ENCODE peak calls at places on chromosomes 6 and 20, in five cellular contexts. One of them, this sample, is unnamed.

GRCh38 chr20:45441746-45442145 is 25.8 kb downstream of the PIGT start:
- DNase-seq in esophagus squamous epithelium: no peak
- DNase-seq in heart left ventricle: no peak
- DNase-seq in right atrium auricular region: no peak
- DNase-seq in OCI-LY7: no peak
- DNase-seq in this sample: no peak

GRCh38 chr6:152160346-152160745 is 352.9 kb downstream of the ESR1 start:
- DNase-seq in OCI-LY7: no peak
- DNase-seq in right atrium auricular region: no peak
- DNase-seq in esophagus squamous epithelium: no peak
- DNase-seq in heart left ventricle: no peak
- DNase-seq in this sample: no peak

GRCh38 chr6:147156218-147156617 is 48.0 kb upstream of the STXBP5 start:
- DNase-seq in OCI-LY7: no peak
- DNase-seq in heart left ventricle: no peak
- DNase-seq in esophagus squamous epithelium: no peak
- DNase-seq in right atrium auricular region: no peak
- DNase-seq in this sample: no peak

GRCh38 chr20:4435671-4436070 is 286.0 kb upstream of the PRND start:
- DNase-seq in esophagus squamous epithelium: no peak
- DNase-seq in right atrium auricular region: no peak
- DNase-seq in heart left ventricle: no peak
- DNase-seq in OCI-LY7: no peak
- DNase-seq in this sample: no peak

GRCh38 chr20:23048283-23049200 is 930 bp downstream of the THBD start:
- DNase-seq in esophagus squamous epithelium: no peak
- DNase-seq in right atrium auricular region: peak
- DNase-seq in heart left ventricle: peak
- DNase-seq in OCI-LY7: no peak
- DNase-seq in this sample: peak

GRCh38 chr6:142276256-142276655 is 25.6 kb upstream of the ADGRG6 start:
- DNase-seq in right atrium auricular region: no peak
- DNase-seq in heart left ventricle: no peak
- DNase-seq in esophagus squamous epithelium: no peak
- DNase-seq in OCI-LY7: no peak
- DNase-seq in this sample: no peak

GRCh38 chr6:133991096-133991593 is 38.1 kb downstream of the TBPL1 start:
- DNase-seq in OCI-LY7: no peak
- DNase-seq in right atrium auricular region: no peak
- DNase-seq in heart left ventricle: no peak
- DNase-seq in esophagus squamous epithelium: no peak
- DNase-seq in this sample: peak

GRCh38 chr6:107712523-107713213 is 111.4 kb downstream of the SCML4 start:
- DNase-seq in right atrium auricular region: no peak
- DNase-seq in heart left ventricle: no peak
- DNase-seq in esophagus squamous epithelium: no peak
- DNase-seq in OCI-LY7: peak
- DNase-seq in this sample: peak

GRCh38 chr20:61682114-61682997 is 383.3 kb downstream of the TAF4 start:
- DNase-seq in heart left ventricle: no peak
- DNase-seq in esophagus squamous epithelium: no peak
- DNase-seq in OCI-LY7: no peak
- DNase-seq in right atrium auricular region: no peak
- DNase-seq in this sample: no peak

GRCh38 chr20:49424536-49424935 is 57.9 kb downstream of the KCNB1 start:
- DNase-seq in heart left ventricle: peak
- DNase-seq in esophagus squamous epithelium: no peak
- DNase-seq in right atrium auricular region: no peak
- DNase-seq in OCI-LY7: no peak
- DNase-seq in this sample: no peak

GRCh38 chr20:10667077-10667401 is 6.8 kb downstream of the JAG1 start:
- DNase-seq in OCI-LY7: no peak
- DNase-seq in esophagus squamous epithelium: no peak
- DNase-seq in right atrium auricular region: peak
- DNase-seq in heart left ventricle: peak
- DNase-seq in this sample: peak

GRCh38 chr6:116025405-116025804 is 35.3 kb downstream of the FRK start:
- DNase-seq in esophagus squamous epithelium: no peak
- DNase-seq in right atrium auricular region: no peak
- DNase-seq in heart left ventricle: no peak
- DNase-seq in OCI-LY7: no peak
- DNase-seq in this sample: no peak

GRCh38 chr6:2196079-2196679 is 49.2 kb downstream of the GMDS start:
- DNase-seq in OCI-LY7: peak
- DNase-seq in esophagus squamous epithelium: no peak
- DNase-seq in heart left ventricle: no peak
- DNase-seq in right atrium auricular region: no peak
- DNase-seq in this sample: peak

GRCh38 chr6:515267-515666 is 123.7 kb downstream of the IRF4 start:
- DNase-seq in heart left ventricle: no peak
- DNase-seq in right atrium auricular region: no peak
- DNase-seq in esophagus squamous epithelium: no peak
- DNase-seq in OCI-LY7: no peak
- DNase-seq in this sample: no peak

GRCh38 chr6:111995409-111995808 is 58.5 kb upstream of the CCN6 start:
- DNase-seq in heart left ventricle: no peak
- DNase-seq in OCI-LY7: no peak
- DNase-seq in esophagus squamous epithelium: no peak
- DNase-seq in right atrium auricular region: no peak
- DNase-seq in this sample: no peak

GRCh38 chr20:53677447-53678314 is 84.0 kb upstream of the ZNF217 start:
- DNase-seq in right atrium auricular region: no peak
- DNase-seq in heart left ventricle: peak
- DNase-seq in esophagus squamous epithelium: no peak
- DNase-seq in OCI-LY7: no peak
- DNase-seq in this sample: peak

DNA sequence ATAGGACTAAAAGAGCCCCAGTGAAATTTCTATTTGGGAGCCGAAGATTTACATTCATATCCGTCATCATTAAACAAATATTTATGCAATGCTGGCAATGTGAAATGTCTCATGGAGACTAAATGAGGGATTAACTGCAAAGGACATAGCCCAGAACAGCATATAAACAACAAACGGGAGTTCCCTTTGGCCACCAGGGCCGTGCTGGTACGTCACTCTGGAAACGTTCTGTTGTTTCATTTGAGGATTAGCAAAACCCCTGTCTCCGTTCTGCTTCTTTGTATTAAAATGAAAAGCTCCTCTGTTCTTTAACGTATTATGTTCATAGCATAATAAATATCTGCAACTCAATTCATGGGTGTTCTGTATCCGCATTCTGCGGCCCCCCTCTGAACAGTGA is 90.3 kb upstream of the TNFAIP3 start:
- DNase-seq in OCI-LY7: no peak
- DNase-seq in right atrium auricular region: no peak
- DNase-seq in esophagus squamous epithelium: no peak
- DNase-seq in heart left ventricle: no peak
- DNase-seq in this sample: peak
- H3K4me3 ChIP-seq in OCI-LY7: no peak
- H3K4me3 ChIP-seq in right atrium auricular region: no peak
- H3K4me3 ChIP-seq in esophagus squamous epithelium: no peak
- H3K4me3 ChIP-seq in heart left ventricle: no peak
- H3K4me3 ChIP-seq in this sample: no peak

GRCh38 chr6:159540883-159541282 is 152.2 kb downstream of the SOD2 start:
- DNase-seq in right atrium auricular region: no peak
- DNase-seq in OCI-LY7: no peak
- DNase-seq in heart left ventricle: no peak
- DNase-seq in esophagus squamous epithelium: no peak
- DNase-seq in this sample: no peak

GRCh38 chr6:159535629-159536028 is 157.4 kb downstream of the SOD2 start:
- DNase-seq in right atrium auricular region: no peak
- DNase-seq in OCI-LY7: no peak
- DNase-seq in heart left ventricle: no peak
- DNase-seq in esophagus squamous epithelium: no peak
- DNase-seq in this sample: peak

GRCh38 chr6:159541296-159541695 is 151.7 kb downstream of the SOD2 start:
- DNase-seq in right atrium auricular region: no peak
- DNase-seq in heart left ventricle: no peak
- DNase-seq in OCI-LY7: no peak
- DNase-seq in esophagus squamous epithelium: no peak
- DNase-seq in this sample: no peak

GRCh38 chr6:159540152-159540551 is 152.9 kb downstream of the SOD2 start:
- DNase-seq in heart left ventricle: no peak
- DNase-seq in OCI-LY7: peak
- DNase-seq in esophagus squamous epithelium: no peak
- DNase-seq in right atrium auricular region: no peak
- DNase-seq in this sample: no peak
- TF ChIP-seq CTCF in heart left ventricle: no peak
- TF ChIP-seq CTCF in OCI-LY7: peak
- TF ChIP-seq CTCF in esophagus squamous epithelium: no peak
- TF ChIP-seq CTCF in right atrium auricular region: no peak
- TF ChIP-seq CTCF in this sample: no peak

DNA sequence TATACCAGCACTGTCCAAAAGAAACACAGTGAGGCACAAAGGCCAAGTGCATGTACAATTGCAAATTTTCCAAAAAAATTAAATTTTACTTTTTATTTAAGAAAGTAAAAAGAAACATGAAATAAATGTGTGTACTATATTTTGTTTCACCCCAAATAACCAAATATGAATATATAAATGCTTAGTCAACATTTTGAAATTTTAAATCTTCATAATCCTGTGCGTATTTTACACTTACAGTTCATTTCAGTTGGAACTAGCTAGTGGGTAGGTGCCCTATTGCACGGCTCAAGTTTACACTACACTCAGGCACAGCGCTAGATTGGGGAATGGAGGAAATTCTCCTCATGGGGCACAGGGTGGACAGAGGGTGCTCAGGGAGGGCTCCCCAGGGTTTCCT is 18.0 kb upstream of the BTN3A3 start:
- DNase-seq in OCI-LY7: no peak
- DNase-seq in right atrium auricular region: no peak
- DNase-seq in heart left ventricle: no peak
- DNase-seq in esophagus squamous epithelium: no peak
- DNase-seq in this sample: no peak
- H3K4me3 ChIP-seq in OCI-LY7: peak
- H3K4me3 ChIP-seq in right atrium auricular region: peak
- H3K4me3 ChIP-seq in heart left ventricle: no peak
- H3K4me3 ChIP-seq in esophagus squamous epithelium: peak
- H3K4me3 ChIP-seq in this sample: peak

GRCh38 chr6:11766056-11766455 is 12.5 kb downstream of the ADTRP start:
- DNase-seq in esophagus squamous epithelium: no peak
- DNase-seq in right atrium auricular region: no peak
- DNase-seq in OCI-LY7: no peak
- DNase-seq in heart left ventricle: no peak
- DNase-seq in this sample: peak
- TF ChIP-seq CTCF in esophagus squamous epithelium: no peak
- TF ChIP-seq CTCF in right atrium auricular region: no peak
- TF ChIP-seq CTCF in OCI-LY7: no peak
- TF ChIP-seq CTCF in heart left ventricle: no peak
- TF ChIP-seq CTCF in this sample: peak

DNA sequence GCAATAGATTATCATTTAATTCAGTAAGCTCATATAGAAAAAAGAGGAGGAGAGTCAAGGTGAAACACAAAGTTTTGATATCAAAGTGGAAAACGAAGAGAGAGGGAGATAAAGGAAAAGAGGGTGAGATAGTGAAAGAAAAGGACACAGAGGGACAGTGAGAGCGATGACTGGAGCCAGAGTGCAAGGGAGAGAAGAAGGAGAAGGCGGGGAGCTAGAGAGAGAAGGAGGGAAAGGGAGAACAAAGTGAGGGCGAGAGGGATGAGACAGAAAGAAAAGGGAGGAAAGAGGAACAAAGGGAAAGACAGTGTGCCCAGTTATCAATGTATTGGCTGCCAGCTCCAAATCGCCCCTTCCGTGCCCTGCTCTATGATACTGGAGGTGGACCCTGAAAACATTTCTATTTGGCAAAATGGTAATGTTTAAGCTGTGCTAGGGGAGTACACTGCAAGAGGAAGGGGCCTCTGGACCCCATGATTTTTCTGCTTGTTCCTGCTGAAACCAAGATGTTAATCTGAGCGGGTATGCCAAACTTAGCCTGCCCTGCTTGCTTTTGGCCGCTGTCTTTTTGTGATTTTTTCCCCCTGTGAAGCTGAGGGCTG is 27.8 kb downstream of the GPX5 start:
- DNase-seq in esophagus squamous epithelium: no peak
- DNase-seq in OCI-LY7: no peak
- DNase-seq in right atrium auricular region: no peak
- DNase-seq in heart left ventricle: no peak
- DNase-seq in this sample: no peak
- H3K4me3 ChIP-seq in esophagus squamous epithelium: no peak
- H3K4me3 ChIP-seq in OCI-LY7: no peak
- H3K4me3 ChIP-seq in right atrium auricular region: peak
- H3K4me3 ChIP-seq in heart left ventricle: no peak
- H3K4me3 ChIP-seq in this sample: no peak

DNA sequence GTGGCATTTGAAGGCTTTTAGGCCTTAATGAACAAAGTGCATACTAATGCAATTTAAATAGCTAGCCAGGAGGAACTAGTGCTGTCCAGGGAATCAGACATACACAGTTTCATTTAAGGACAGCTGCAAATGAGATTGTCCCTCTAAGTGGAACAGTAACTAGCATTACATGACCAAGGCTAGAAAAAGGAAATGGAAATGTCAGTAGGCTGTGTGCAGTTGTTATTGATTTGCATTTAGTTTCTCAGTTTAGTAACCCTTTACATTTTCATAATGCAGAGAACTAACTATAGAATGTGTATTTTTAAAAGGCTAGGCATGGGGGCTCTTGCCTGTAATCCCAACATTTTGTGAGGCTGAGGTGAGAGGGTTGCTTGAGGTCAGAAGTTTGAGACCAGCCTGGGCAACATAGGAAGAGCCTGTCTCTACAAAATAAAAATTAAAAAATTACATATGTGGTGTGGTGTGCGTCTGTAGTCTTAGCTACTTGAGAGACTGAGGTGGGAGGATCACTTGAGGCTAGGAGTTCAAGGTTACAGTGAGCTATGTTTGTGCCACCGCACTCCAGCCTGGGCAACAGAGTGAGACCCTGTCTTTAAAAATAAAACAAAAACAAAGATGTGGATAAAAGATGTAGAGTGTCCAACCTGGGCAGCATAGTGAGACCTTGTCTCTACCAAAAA is 468.0 kb downstream of the UTRN start:
- DNase-seq in right atrium auricular region: no peak
- DNase-seq in heart left ventricle: no peak
- DNase-seq in OCI-LY7: peak
- DNase-seq in esophagus squamous epithelium: no peak
- DNase-seq in this sample: no peak
- TF ChIP-seq CTCF in right atrium auricular region: no peak
- TF ChIP-seq CTCF in heart left ventricle: no peak
- TF ChIP-seq CTCF in OCI-LY7: no peak
- TF ChIP-seq CTCF in esophagus squamous epithelium: no peak
- TF ChIP-seq CTCF in this sample: no peak